ENCODE peak calls at places on chromosome X, in six cellular contexts. N is ovary, J is PC-9, K is esophagus squamous epithelium, O is breast epithelium, Z is astrocyte. R is an unnamed sample.
A peak's percentile ranks its signal among the peaks of the same experiment; 100 is the strongest.

GRCh38 chrX:113551919-113552318 is 711.3 kb upstream of the AMOT start:
- DNase-seq in N (no peak), J (no peak), K (no peak), O (no peak), Z (no peak), R (no peak)

GRCh38 chrX:13903405-13903804 is 86.5 kb upstream of the GPM6B start:
- DNase-seq in N (no peak), J (no peak), K (no peak), O (no peak), Z (peak; percentile 82), R (no peak)

GRCh38 chrX:148492057-148492456 is 8.4 kb upstream of the AFF2 start:
- DNase-seq in N (no peak), J (no peak), K (no peak), O (no peak), Z (no peak), R (no peak)

GRCh38 chrX:37755073-37755472 is 24.8 kb upstream of the CYBB start:
- DNase-seq in N (no peak), J (no peak), K (no peak), O (no peak), Z (no peak), R (no peak)

GRCh38 chrX:71144651-71145050 is at the start of gene NLGN3:
- DNase-seq in N (no peak), J (no peak), K (no peak), O (no peak), Z (no peak), R (no peak)

GRCh38 chrX:78708171-78708570 is 39.3 kb upstream of the LPAR4 start:
- DNase-seq in N (peak; percentile 17), J (no peak), K (no peak), O (no peak), Z (no peak), R (peak; percentile 10)

GRCh38 chrX:153993079-153993478 is 20.5 kb downstream of the TMEM187 start:
- DNase-seq in N (no peak), J (no peak), K (no peak), O (no peak), Z (no peak), R (no peak)

GRCh38 chrX:17559728-17560379 is 177.4 kb upstream of the SCML1 start:
- DNase-seq in N (no peak), J (peak; percentile 92), K (no peak), O (no peak), Z (peak; percentile 89), R (peak; percentile 78)

GRCh38 chrX:140440891-140441290 is 64.0 kb downstream of the SOX3 start:
- DNase-seq in N (no peak), J (no peak), K (no peak), O (no peak), Z (peak; percentile 18), R (no peak)

GRCh38 chrX:24423960-24424359 is 41.1 kb upstream of the PDK3 start:
- DNase-seq in N (no peak), J (peak; percentile 36), K (no peak), O (no peak), Z (no peak), R (no peak)

GRCh38 chrX:136797787-136798186 is 17.1 kb upstream of the ARHGEF6 start:
- DNase-seq in N (no peak), J (no peak), K (no peak), O (no peak), Z (no peak), R (no peak)

GRCh38 chrX:71103110-71103983 is 3.2 kb downstream of the CXorf65 start:
- DNase-seq in N (peak; percentile 24), J (no peak), K (no peak), O (no peak), Z (no peak), R (no peak)

GRCh38 chrX:9938516-9938915 is 28.6 kb upstream of the CLDN34 start:
- DNase-seq in N (no peak), J (no peak), K (no peak), O (no peak), Z (no peak), R (no peak)

GRCh38 chrX:130060122-130061069 is 49.9 kb downstream of the ELF4 start:
- DNase-seq in N (peak; percentile 80), J (peak; percentile 64), K (peak; percentile 3), O (peak; percentile 76), Z (peak; percentile 11), R (peak; percentile 67)

GRCh38 chrX:44795945-44796450 is 47.8 kb upstream of the DUSP21 start:
- DNase-seq in N (no peak), J (no peak), K (no peak), O (no peak), Z (no peak), R (no peak)

GRCh38 chrX:116972362-116972761 is 509.6 kb upstream of the CT83 start:
- DNase-seq in N (no peak), J (no peak), K (no peak), O (no peak), Z (no peak), R (no peak)

GRCh38 chrX:135330709-135331108 is 21.4 kb downstream of the ETDC start:
- DNase-seq in N (no peak), J (no peak), K (no peak), O (no peak), Z (no peak), R (no peak)

GRCh38 chrX:40446927-40447326 is 133.8 kb upstream of the ATP6AP2 start:
- DNase-seq in N (no peak), J (no peak), K (no peak), O (no peak), Z (no peak), R (no peak)

GRCh38 chrX:11064851-11065600 is 46.1 kb upstream of the HCCS start:
- DNase-seq in N (no peak), J (peak; percentile 79), K (no peak), O (no peak), Z (peak; percentile 78), R (peak; percentile 66)

GRCh38 chrX:67692246-67692645 is 148.4 kb downstream of the AR start:
- DNase-seq in N (no peak), J (no peak), K (no peak), O (no peak), Z (peak; percentile 84), R (peak; percentile 3)

GRCh38 chrX:67700607-67701006 is 156.8 kb downstream of the AR start:
- DNase-seq in N (no peak), J (no peak), K (no peak), O (no peak), Z (no peak), R (no peak)

GRCh38 chrX:67693928-67694327 is 150.1 kb downstream of the AR start:
- DNase-seq in N (no peak), J (no peak), K (no peak), O (no peak), Z (peak; percentile 40), R (no peak)

GRCh38 chrX:67697452-67697851 is 153.6 kb downstream of the AR start:
- DNase-seq in N (no peak), J (no peak), K (no peak), O (no peak), Z (no peak), R (no peak)
- H3K9me3 ChIP-seq in N (peaks cover 4% of the 10 kb centered on the region), J (no peaks in the 10 kb centered on the region), K (no peaks in the 10 kb centered on the region), O (no peaks in the 10 kb centered on the region), Z (no peaks in the 10 kb centered on the region), R (peaks cover 2% of the 10 kb centered on the region)

GRCh38 chrX:55206152-55206941 is 13.8 kb upstream of the PAGE5 start:
- DNase-seq in N (no peak), J (no peak), K (no peak), O (no peak), Z (no peak), R (no peak)
- H3K9me3 ChIP-seq in N (no peaks in the 10 kb centered on the region), J (no peaks in the 10 kb centered on the region), K (no peaks in the 10 kb centered on the region), O (no peaks in the 10 kb centered on the region), Z (no peaks in the 10 kb centered on the region), R (peaks cover 3% of the 10 kb centered on the region)

GRCh38 chrX:55582447-55582846 is 40.8 kb upstream of the FOXR2 start:
- DNase-seq in N (no peak), J (no peak), K (no peak), O (no peak), Z (no peak), R (no peak)
- H3K9me3 ChIP-seq in N (no peaks in the 10 kb centered on the region), J (no peaks in the 10 kb centered on the region), K (no peaks in the 10 kb centered on the region), O (no peaks in the 10 kb centered on the region), Z (no peaks in the 10 kb centered on the region), R (no peaks in the 10 kb centered on the region)

GRCh38 chrX:30791296-30792278 is 97.5 kb downstream of the TAB3 start:
- DNase-seq in N (no peak), J (no peak), K (no peak), O (no peak), Z (no peak), R (peak; percentile 58)
- H3K9me3 ChIP-seq in N (no peaks in the 10 kb centered on the region), J (no peaks in the 10 kb centered on the region), K (no peaks in the 10 kb centered on the region), O (peaks cover 5% of the 10 kb centered on the region), Z (peaks cover 5% of the 10 kb centered on the region), R (peaks cover 4% of the 10 kb centered on the region)

GRCh38 chrX:145506225-145506624 is 258.9 kb downstream of the SPANXN1 start:
- DNase-seq in N (no peak), J (no peak), K (no peak), O (no peak), Z (no peak), R (no peak)
- H3K9me3 ChIP-seq in N (no peaks in the 10 kb centered on the region), J (no peaks in the 10 kb centered on the region), K (peaks cover 3% of the 10 kb centered on the region), O (no peaks in the 10 kb centered on the region), Z (no peaks in the 10 kb centered on the region), R (peaks cover 4% of the 10 kb centered on the region)

GRCh38 chrX:151754042-151754419 is 19.5 kb downstream of the CNGA2 start:
- DNase-seq in N (no peak), J (peak; percentile 97), K (no peak), O (no peak), Z (peak; percentile 85), R (peak; percentile 79)
- H3K9me3 ChIP-seq in N (no peaks in the 10 kb centered on the region), J (no peaks in the 10 kb centered on the region), K (no peaks in the 10 kb centered on the region), O (no peaks in the 10 kb centered on the region), Z (no peaks in the 10 kb centered on the region), R (peaks cover 21% of the 10 kb centered on the region)